ENCODE peak calls at places on chromosomes 2 and 18, in seven cellular contexts. J is fibroblast of mammary gland, F is AG04449, A is K562, T is neural crest cell, V is Calu3, K is MCF 10A. G is an unnamed sample.

GRCh38 chr2:192194065-192194865 is 468 bp downstream of the TMEFF2 start:
- DNase-seq in J (peak), F (no peak), A (no peak), T (no peak), V (peak), K (no peak), G (peak)

GRCh38 chr2:144671695-144672094 is 151.8 kb upstream of the ZEB2 start:
- DNase-seq in J (peak), F (no peak), A (no peak), T (no peak), V (no peak), K (peak), G (no peak)

GRCh38 chr2:146806295-146807005 is 1038.4 kb upstream of the ACVR2A start:
- DNase-seq in J (peak), F (no peak), A (no peak), T (no peak), V (no peak), K (peak), G (no peak)

GRCh38 chr18:11872479-11873136 is 21.4 kb downstream of the CHMP1B start:
- DNase-seq in J (no peak), F (no peak), A (peak), T (no peak), V (peak), K (peak), G (no peak)

GRCh38 chr2:101793277-101793969 is 95.9 kb downstream of the MAP4K4 start:
- DNase-seq in J (peak), F (no peak), A (no peak), T (no peak), V (no peak), K (no peak), G (no peak)

GRCh38 chr18:79321625-79322024 is 74.1 kb upstream of the NFATC1 start:
- DNase-seq in J (peak), F (no peak), A (no peak), T (no peak), V (no peak), K (peak), G (no peak)

GRCh38 chr2:180847073-180847472 is 133.3 kb upstream of the UBE2E3 start:
- DNase-seq in J (no peak), F (no peak), A (no peak), T (no peak), V (no peak), K (no peak), G (no peak)

GRCh38 chr2:19355931-19356544 is 2.4 kb downstream of the OSR1 start:
- DNase-seq in J (peak), F (no peak), A (no peak), T (no peak), V (no peak), K (no peak), G (peak)

GRCh38 chr2:150169230-150169629 is 318.2 kb downstream of the RND3 start:
- DNase-seq in J (peak), F (no peak), A (no peak), T (no peak), V (no peak), K (peak), G (no peak)

GRCh38 chr2:139080244-139080643 is 300.1 kb upstream of the NXPH2 start:
- DNase-seq in J (no peak), F (no peak), A (no peak), T (no peak), V (no peak), K (no peak), G (no peak)

GRCh38 chr2:25251461-25252273 is 83.3 kb upstream of the POMC start:
- DNase-seq in J (no peak), F (no peak), A (peak), T (peak), V (peak), K (no peak), G (no peak)

GRCh38 chr2:3413642-3414041 is 34.1 kb downstream of the TRAPPC12 start:
- DNase-seq in J (no peak), F (no peak), A (no peak), T (no peak), V (no peak), K (no peak), G (no peak)

GRCh38 chr2:15352363-15352762 is 208.8 kb downstream of the NBAS start:
- DNase-seq in J (no peak), F (no peak), A (no peak), T (no peak), V (no peak), K (no peak), G (no peak)

GRCh38 chr2:121071058-121071504 is 213.9 kb downstream of the TFCP2L1 start:
- DNase-seq in J (peak), F (no peak), A (peak), T (peak), V (peak), K (peak), G (no peak)

GRCh38 chr2:168216351-168217005 is 30.9 kb downstream of the STK39 start:
- DNase-seq in J (peak), F (no peak), A (no peak), T (no peak), V (peak), K (peak), G (no peak)

GRCh38 chr2:165563468-165564225 is 94.1 kb downstream of the CSRNP3 start:
- DNase-seq in J (no peak), F (no peak), A (no peak), T (no peak), V (peak), K (peak), G (no peak)

GRCh38 chr2:53235836-53236582 is 531.6 kb upstream of the CHAC2 start:
- DNase-seq in J (no peak), F (no peak), A (no peak), T (no peak), V (no peak), K (no peak), G (no peak)

GRCh38 chr2:27095745-27096651 is 9.4 kb downstream of the KHK start:
- DNase-seq in J (peak), F (no peak), A (peak), T (peak), V (peak), K (peak), G (no peak)

GRCh38 chr2:235390108-235390815 is 103.6 kb upstream of the AGAP1 start:
- DNase-seq in J (no peak), F (no peak), A (no peak), T (no peak), V (peak), K (peak), G (no peak)

GRCh38 chr2:127078028-127078427 is 28.9 kb downstream of the BIN1 start:
- DNase-seq in J (no peak), F (no peak), A (no peak), T (no peak), V (no peak), K (no peak), G (no peak)

GRCh38 chr2:24913896-24914295 is 6.1 kb downstream of the ADCY3 start:
- DNase-seq in J (no peak), F (no peak), A (no peak), T (no peak), V (no peak), K (no peak), G (peak)

GRCh38 chr18:8329186-8329771 is 280.0 kb upstream of the RAB12 start:
- DNase-seq in J (peak), F (peak), A (no peak), T (no peak), V (peak), K (peak), G (no peak)

GRCh38 chr18:36149514-36150289 is 20.0 kb downstream of the ELP2 start:
- DNase-seq in J (no peak), F (no peak), A (no peak), T (no peak), V (no peak), K (no peak), G (no peak)

DNA sequence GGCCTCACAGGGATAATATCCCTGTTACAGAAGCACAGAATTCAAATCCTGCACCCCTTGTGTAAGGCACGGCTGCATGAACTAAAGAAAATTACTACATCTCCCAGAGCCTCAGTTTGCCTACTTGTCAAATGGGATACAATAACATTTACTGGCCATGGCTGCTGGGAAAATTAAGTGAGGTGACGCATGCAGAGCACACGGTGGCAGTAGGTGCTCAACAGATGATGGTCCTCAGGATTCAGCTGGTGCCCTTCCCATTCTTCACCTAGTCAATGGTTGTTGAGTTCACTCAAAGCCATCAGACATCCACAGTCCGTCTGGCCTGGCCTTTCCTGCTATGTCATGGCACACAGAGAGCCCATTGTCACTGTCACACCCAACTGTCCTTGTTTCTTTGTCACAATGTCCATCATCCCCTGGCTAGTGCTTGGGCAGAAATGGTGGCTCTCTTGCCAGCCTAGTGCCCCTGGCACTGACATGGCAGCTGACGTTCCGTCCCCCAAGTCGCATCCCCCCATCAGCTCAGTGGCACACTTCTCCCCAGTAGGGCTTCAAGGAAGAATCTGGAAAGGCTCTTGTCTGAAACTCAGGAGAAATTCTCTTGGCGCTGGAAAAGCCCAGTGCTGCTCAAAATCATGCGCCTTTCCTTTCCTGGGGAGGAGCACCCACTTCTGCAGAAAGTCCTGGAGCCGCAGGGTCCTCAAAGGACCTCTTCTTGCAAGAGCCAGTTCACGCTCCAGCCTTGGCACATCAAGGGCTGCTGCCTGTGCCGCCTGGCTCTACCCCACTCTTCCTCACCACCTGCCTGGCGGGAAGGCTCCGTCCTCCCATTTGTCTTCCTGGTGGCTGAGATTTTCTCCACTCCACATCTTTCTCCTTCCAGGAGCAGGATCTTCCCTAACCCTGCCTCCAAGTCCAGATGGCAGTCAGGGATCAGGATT is 55.9 kb upstream of the SLC66A3 start:
- DNase-seq in J (no peak), F (no peak), A (no peak), T (no peak), V (no peak), K (no peak), G (no peak)
- TF ChIP-seq CTCF in J (no peak), F (no peak), A (peak), T (no peak), V (no peak), K (no peak), G (no peak)

GRCh38 chr2:226440119-226440917 is 359.3 kb downstream of the IRS1 start:
- DNase-seq in J (peak), F (no peak), A (no peak), T (no peak), V (no peak), K (peak), G (no peak)

GRCh38 chr2:226435146-226435545 is 364.5 kb downstream of the IRS1 start:
- DNase-seq in J (no peak), F (no peak), A (no peak), T (no peak), V (no peak), K (no peak), G (no peak)

GRCh38 chr2:226443112-226443511 is 356.5 kb downstream of the IRS1 start:
- DNase-seq in J (no peak), F (no peak), A (no peak), T (no peak), V (no peak), K (no peak), G (no peak)

GRCh38 chr2:226434702-226435101 is 364.9 kb downstream of the IRS1 start:
- DNase-seq in J (no peak), F (no peak), A (no peak), T (no peak), V (no peak), K (no peak), G (no peak)

GRCh38 chr2:226439337-226439736 is 360.3 kb downstream of the IRS1 start:
- DNase-seq in J (no peak), F (no peak), A (no peak), T (no peak), V (no peak), K (peak), G (no peak)
- TF ChIP-seq CTCF in J (no peak), F (no peak), A (no peak), T (no peak), V (no peak), K (no peak), G (no peak)

GRCh38 chr2:216281881-216282280 is 90.4 kb downstream of the MARCHF4 start:
- DNase-seq in J (no peak), F (no peak), A (no peak), T (no peak), V (no peak), K (no peak), G (no peak)

GRCh38 chr2:216281316-216281715 is 91.0 kb downstream of the MARCHF4 start:
- DNase-seq in J (no peak), F (no peak), A (no peak), T (no peak), V (no peak), K (no peak), G (no peak)

GRCh38 chr2:216285641-216286156 is 86.6 kb downstream of the MARCHF4 start:
- DNase-seq in J (no peak), F (no peak), A (no peak), T (no peak), V (no peak), K (no peak), G (no peak)

GRCh38 chr2:216284708-216285107 is 87.6 kb downstream of the MARCHF4 start:
- DNase-seq in J (no peak), F (no peak), A (no peak), T (no peak), V (no peak), K (no peak), G (no peak)

DNA sequence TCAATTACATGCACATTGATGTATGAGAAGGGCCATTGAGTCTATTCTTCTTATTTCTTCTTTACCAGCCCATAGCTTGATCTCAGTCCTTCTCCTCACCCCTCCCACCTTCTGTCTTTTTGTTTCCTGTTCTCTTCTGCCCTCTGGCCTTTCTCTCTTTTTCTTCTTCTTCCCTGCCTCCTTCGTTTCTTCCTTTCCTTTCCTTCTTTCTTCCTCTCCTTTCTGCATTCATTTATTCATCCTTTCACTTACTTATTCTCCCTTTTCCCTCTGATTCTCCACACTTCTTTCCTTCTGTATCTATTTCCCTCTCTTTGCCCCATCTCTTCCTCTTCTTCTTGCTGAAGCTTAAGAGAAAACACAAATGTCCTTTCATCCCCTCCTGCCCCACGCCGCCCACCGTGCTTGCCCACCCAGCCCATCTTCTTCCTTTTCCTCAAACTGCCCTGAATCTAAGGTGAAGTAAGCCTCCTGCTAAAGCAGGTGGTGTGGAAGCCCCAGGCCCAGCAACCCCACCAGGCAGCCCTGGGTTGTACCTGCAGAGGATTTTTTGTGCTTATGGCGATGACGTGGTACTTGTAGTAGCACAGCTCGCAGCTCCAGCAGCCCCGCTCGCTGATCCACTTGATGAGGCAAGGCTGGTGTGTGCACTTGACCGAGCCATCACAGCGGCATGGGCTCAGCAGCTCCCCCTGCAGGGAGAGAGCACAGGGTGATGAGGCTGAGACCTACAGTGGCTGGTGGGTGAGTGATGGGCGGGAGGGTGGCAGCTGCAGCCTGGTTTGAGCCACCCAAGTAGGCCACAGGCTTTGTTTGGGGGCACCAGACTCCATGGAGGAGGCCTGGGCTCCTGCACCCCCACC is 89.0 kb downstream of the MARCHF4 start:
- DNase-seq in J (peak), F (no peak), A (peak), T (peak), V (peak), K (peak), G (no peak)
- TF ChIP-seq CTCF in J (peak), F (peak), A (peak), T (peak), V (no peak), K (no peak), G (peak)

DNA sequence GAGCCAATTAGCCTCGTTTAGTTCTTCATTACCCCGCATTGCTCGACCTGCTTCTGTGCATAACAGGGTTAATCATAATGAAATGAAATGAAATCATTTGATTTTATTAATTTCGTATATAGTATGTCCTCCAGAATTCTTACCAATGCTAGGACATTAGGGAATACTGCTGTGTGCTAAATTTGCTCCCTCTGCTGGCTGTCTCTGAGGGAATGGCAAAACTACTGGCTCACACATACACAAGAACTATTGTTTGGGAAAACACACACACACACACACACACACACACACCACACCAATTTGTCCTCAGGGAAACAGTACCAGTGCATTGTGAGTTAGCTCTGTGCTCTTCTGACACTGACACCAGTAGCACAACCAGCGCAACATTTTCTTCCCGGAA is 273.3 kb upstream of the TCF4 start:
- DNase-seq in J (peak), F (no peak), A (no peak), T (no peak), V (peak), K (peak), G (no peak)
- TF ChIP-seq CTCF in J (peak), F (peak), A (peak), T (peak), V (no peak), K (peak), G (peak)

GRCh38 chr2:239935789-239936758 is 89.1 kb downstream of the NDUFA10 start:
- DNase-seq in J (no peak), F (no peak), A (no peak), T (no peak), V (no peak), K (peak), G (peak)

GRCh38 chr2:239932881-239933735 is 92.0 kb downstream of the NDUFA10 start:
- DNase-seq in J (no peak), F (no peak), A (no peak), T (no peak), V (no peak), K (no peak), G (peak)

GRCh38 chr2:239937866-239938640 is 87.1 kb downstream of the NDUFA10 start:
- DNase-seq in J (no peak), F (no peak), A (no peak), T (no peak), V (no peak), K (no peak), G (peak)

GRCh38 chr2:239936838-239937581 is 88.1 kb downstream of the NDUFA10 start:
- DNase-seq in J (peak), F (no peak), A (no peak), T (no peak), V (no peak), K (peak), G (peak)

DNA sequence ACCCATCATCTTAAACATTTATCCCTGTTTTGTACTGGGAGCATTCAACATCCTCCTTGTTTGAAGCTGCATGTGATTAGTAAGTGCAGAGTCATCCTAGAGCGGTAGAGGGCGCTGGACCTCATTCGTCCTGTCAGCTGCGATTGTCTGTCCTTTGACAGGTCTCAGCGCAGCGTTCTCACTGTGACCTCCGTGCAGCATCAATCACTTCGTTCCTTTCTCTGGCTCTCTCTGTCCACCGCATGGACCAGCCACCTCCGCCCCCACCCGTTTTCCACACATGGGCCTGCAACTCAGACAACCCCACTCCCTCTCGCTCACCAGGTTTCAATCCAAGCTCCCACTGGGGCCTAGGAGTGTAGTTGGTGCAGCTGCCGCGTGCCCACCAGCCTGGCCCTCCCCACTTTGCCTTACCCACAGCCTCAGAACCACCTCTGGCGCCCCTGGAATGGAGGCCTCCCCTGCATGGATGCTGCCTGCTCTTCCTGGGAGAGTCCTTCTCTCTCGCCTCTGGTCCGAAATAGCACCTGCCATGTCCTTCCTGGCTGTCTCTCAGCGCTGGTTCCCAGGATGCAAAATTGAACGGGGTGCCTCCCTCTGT is 90.5 kb downstream of the NDUFA10 start:
- DNase-seq in J (peak), F (no peak), A (peak), T (peak), V (no peak), K (peak), G (peak)
- TF ChIP-seq CTCF in J (peak), F (peak), A (peak), T (peak), V (peak), K (peak), G (peak)

GRCh38 chr2:234187646-234188174 is 137.2 kb downstream of the SPP2 start:
- DNase-seq in J (no peak), F (no peak), A (no peak), T (no peak), V (no peak), K (no peak), G (no peak)

GRCh38 chr2:234191819-234192407 is 141.4 kb downstream of the SPP2 start:
- DNase-seq in J (peak), F (no peak), A (no peak), T (no peak), V (no peak), K (peak), G (no peak)

GRCh38 chr2:234193977-234194563 is 143.6 kb downstream of the SPP2 start:
- DNase-seq in J (no peak), F (no peak), A (no peak), T (no peak), V (no peak), K (no peak), G (no peak)

GRCh38 chr2:234189786-234190185 is 139.3 kb downstream of the SPP2 start:
- DNase-seq in J (no peak), F (no peak), A (no peak), T (no peak), V (no peak), K (no peak), G (no peak)

DNA sequence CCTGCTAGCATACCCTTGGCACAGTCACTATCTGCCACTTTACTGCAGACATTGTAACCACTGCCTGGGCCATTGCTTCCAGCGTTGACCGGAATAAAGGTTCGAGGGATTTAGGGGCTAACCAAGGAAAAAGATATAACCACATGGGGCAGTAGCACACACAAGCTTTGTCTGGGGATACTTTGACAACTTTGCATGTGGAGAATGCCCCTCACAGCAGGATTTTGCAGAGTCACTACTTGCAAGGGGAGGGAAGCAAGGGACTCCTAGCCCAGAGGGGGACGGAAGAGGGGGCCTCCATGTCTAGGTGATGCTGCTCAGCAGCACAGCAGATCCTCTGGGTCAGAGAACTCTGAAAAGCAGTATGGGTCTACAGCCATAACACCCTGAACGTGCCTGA is 138.7 kb downstream of the SPP2 start:
- DNase-seq in J (no peak), F (no peak), A (no peak), T (no peak), V (no peak), K (no peak), G (no peak)
- TF ChIP-seq CTCF in J (no peak), F (no peak), A (no peak), T (no peak), V (no peak), K (no peak), G (no peak)

G was measured in chondrocyte.